ENCODE peak calls at places on chromosomes 3 and 15, in eight cellular contexts. One of them, this sample, is unnamed.
A peak's percentile ranks its signal among the peaks of the same experiment; 100 is the strongest.

GRCh38 chr15:96146711-96147110 is 183.8 kb upstream of the NR2F2 start:
- DNase-seq in LHCN-M2: peak; percentile 6
- DNase-seq in iris pigment epithelial cell: peak; percentile 35
- DNase-seq in mesenchymal stem cell: no peak
- DNase-seq in mucosa of descending colon: no peak
- DNase-seq in bronchial epithelial cell: no peak
- DNase-seq in BE2C: no peak
- DNase-seq in tibial artery: no peak
- DNase-seq in this sample: no peak

GRCh38 chr3:162492446-162493081 is 996.0 kb downstream of the OTOL1 start:
- DNase-seq in LHCN-M2: peak; percentile 67
- DNase-seq in iris pigment epithelial cell: peak; percentile 92
- DNase-seq in mesenchymal stem cell: peak; percentile 47
- DNase-seq in mucosa of descending colon: no peak
- DNase-seq in bronchial epithelial cell: no peak
- DNase-seq in BE2C: no peak
- DNase-seq in tibial artery: no peak
- DNase-seq in this sample: no peak

GRCh38 chr3:58681863-58682262 is 15.3 kb upstream of the FAM3D start:
- DNase-seq in LHCN-M2: no peak
- DNase-seq in iris pigment epithelial cell: no peak
- DNase-seq in mesenchymal stem cell: no peak
- DNase-seq in mucosa of descending colon: no peak
- DNase-seq in bronchial epithelial cell: no peak
- DNase-seq in BE2C: no peak
- DNase-seq in tibial artery: no peak
- DNase-seq in this sample: no peak

GRCh38 chr3:122415762-122416654 is at the start of gene WDR5B:
- DNase-seq in LHCN-M2: peak; percentile 96
- DNase-seq in iris pigment epithelial cell: peak; percentile 96
- DNase-seq in mesenchymal stem cell: peak; percentile 98
- DNase-seq in mucosa of descending colon: peak; percentile 98
- DNase-seq in bronchial epithelial cell: peak; percentile 94
- DNase-seq in BE2C: peak; percentile 97
- DNase-seq in tibial artery: peak; percentile 96
- DNase-seq in this sample: peak; percentile 99

GRCh38 chr15:30038667-30039523 is 43.9 kb upstream of the GOLGA8J start:
- DNase-seq in LHCN-M2: no peak
- DNase-seq in iris pigment epithelial cell: no peak
- DNase-seq in mesenchymal stem cell: no peak
- DNase-seq in mucosa of descending colon: peak; percentile 65
- DNase-seq in bronchial epithelial cell: no peak
- DNase-seq in BE2C: no peak
- DNase-seq in tibial artery: no peak
- DNase-seq in this sample: no peak

GRCh38 chr15:25677719-25678497 is 185.2 kb downstream of the ATP10A start:
- DNase-seq in LHCN-M2: no peak
- DNase-seq in iris pigment epithelial cell: no peak
- DNase-seq in mesenchymal stem cell: no peak
- DNase-seq in mucosa of descending colon: no peak
- DNase-seq in bronchial epithelial cell: no peak
- DNase-seq in BE2C: no peak
- DNase-seq in tibial artery: no peak
- DNase-seq in this sample: no peak

GRCh38 chr15:72306211-72306785 is 13.7 kb downstream of the CELF6 start:
- DNase-seq in LHCN-M2: peak; percentile 38
- DNase-seq in iris pigment epithelial cell: peak; percentile 66
- DNase-seq in mesenchymal stem cell: no peak
- DNase-seq in mucosa of descending colon: no peak
- DNase-seq in bronchial epithelial cell: peak; percentile 45
- DNase-seq in BE2C: no peak
- DNase-seq in tibial artery: no peak
- DNase-seq in this sample: no peak

GRCh38 chr15:31171731-31172130 is 70.2 kb upstream of the TRPM1 start:
- DNase-seq in LHCN-M2: no peak
- DNase-seq in iris pigment epithelial cell: no peak
- DNase-seq in mesenchymal stem cell: no peak
- DNase-seq in mucosa of descending colon: no peak
- DNase-seq in bronchial epithelial cell: no peak
- DNase-seq in BE2C: no peak
- DNase-seq in tibial artery: no peak
- DNase-seq in this sample: no peak

GRCh38 chr15:79283252-79284048 is 928 bp downstream of the ANKRD34C start:
- DNase-seq in LHCN-M2: peak; percentile 26
- DNase-seq in iris pigment epithelial cell: peak; percentile 28
- DNase-seq in mesenchymal stem cell: peak; percentile 58
- DNase-seq in mucosa of descending colon: peak; percentile 28
- DNase-seq in bronchial epithelial cell: no peak
- DNase-seq in BE2C: peak; percentile 28
- DNase-seq in tibial artery: no peak
- DNase-seq in this sample: peak; percentile 32

GRCh38 chr3:197327701-197328100 is 29.3 kb upstream of the DLG1 start:
- DNase-seq in LHCN-M2: peak; percentile 94
- DNase-seq in iris pigment epithelial cell: no peak
- DNase-seq in mesenchymal stem cell: peak; percentile 75
- DNase-seq in mucosa of descending colon: no peak
- DNase-seq in bronchial epithelial cell: no peak
- DNase-seq in BE2C: no peak
- DNase-seq in tibial artery: no peak
- DNase-seq in this sample: no peak

GRCh38 chr3:194384569-194385001 is 14.5 kb downstream of the GP5 start:
- DNase-seq in LHCN-M2: no peak
- DNase-seq in iris pigment epithelial cell: no peak
- DNase-seq in mesenchymal stem cell: no peak
- DNase-seq in mucosa of descending colon: no peak
- DNase-seq in bronchial epithelial cell: no peak
- DNase-seq in BE2C: no peak
- DNase-seq in tibial artery: peak; percentile 13
- DNase-seq in this sample: no peak

GRCh38 chr3:42118762-42119361 is 27.7 kb downstream of the TRAK1 start:
- DNase-seq in LHCN-M2: peak; percentile 35
- DNase-seq in iris pigment epithelial cell: peak; percentile 47
- DNase-seq in mesenchymal stem cell: peak; percentile 44
- DNase-seq in mucosa of descending colon: no peak
- DNase-seq in bronchial epithelial cell: peak; percentile 64
- DNase-seq in BE2C: peak; percentile 40
- DNase-seq in tibial artery: no peak
- DNase-seq in this sample: peak; percentile 57

GRCh38 chr3:196189608-196190347 is 21.4 kb downstream of the ZDHHC19 start:
- DNase-seq in LHCN-M2: no peak
- DNase-seq in iris pigment epithelial cell: no peak
- DNase-seq in mesenchymal stem cell: no peak
- DNase-seq in mucosa of descending colon: peak; percentile 29
- DNase-seq in bronchial epithelial cell: no peak
- DNase-seq in BE2C: no peak
- DNase-seq in tibial artery: no peak
- DNase-seq in this sample: no peak

GRCh38 chr15:90402230-90402629 is 14.2 kb downstream of the IQGAP1 start:
- DNase-seq in LHCN-M2: peak; percentile 98
- DNase-seq in iris pigment epithelial cell: peak; percentile 76
- DNase-seq in mesenchymal stem cell: peak; percentile 85
- DNase-seq in mucosa of descending colon: no peak
- DNase-seq in bronchial epithelial cell: peak; percentile 83
- DNase-seq in BE2C: no peak
- DNase-seq in tibial artery: peak; percentile 65
- DNase-seq in this sample: no peak

GRCh38 chr15:45457215-45457614 is 65.3 kb downstream of the SLC30A4 start:
- DNase-seq in LHCN-M2: no peak
- DNase-seq in iris pigment epithelial cell: no peak
- DNase-seq in mesenchymal stem cell: no peak
- DNase-seq in mucosa of descending colon: no peak
- DNase-seq in bronchial epithelial cell: no peak
- DNase-seq in BE2C: no peak
- DNase-seq in tibial artery: no peak
- DNase-seq in this sample: no peak

GRCh38 chr3:132038198-132038825 is 3.5 kb upstream of the CPNE4 start:
- DNase-seq in LHCN-M2: peak; percentile 24
- DNase-seq in iris pigment epithelial cell: peak; percentile 27
- DNase-seq in mesenchymal stem cell: peak; percentile 19
- DNase-seq in mucosa of descending colon: no peak
- DNase-seq in bronchial epithelial cell: peak; percentile 52
- DNase-seq in BE2C: no peak
- DNase-seq in tibial artery: no peak
- DNase-seq in this sample: no peak

GRCh38 chr3:122064318-122064717 is 9.2 kb downstream of the CD86 start:
- DNase-seq in LHCN-M2: no peak
- DNase-seq in iris pigment epithelial cell: no peak
- DNase-seq in mesenchymal stem cell: no peak
- DNase-seq in mucosa of descending colon: no peak
- DNase-seq in bronchial epithelial cell: no peak
- DNase-seq in BE2C: no peak
- DNase-seq in tibial artery: no peak
- DNase-seq in this sample: no peak

This sample was measured in mucosa of gallbladder.